ENCODE peak calls at places on chromosome 1, in seven cellular contexts. One of them, this sample, is unnamed.

GRCh38 chr1:151710187-151710586 is 6.4 kb downstream of the CELF3 start:
- DNase-seq in heart left ventricle: no peak
- DNase-seq in dorsolateral prefrontal cortex: peak; percentile 95
- DNase-seq in lung: no peak
- DNase-seq in uterus: no peak
- DNase-seq in CD8-positive, alpha-beta T cell: no peak
- DNase-seq in Peyer's patch: no peak
- DNase-seq in this sample: peak; percentile 91

GRCh38 chr1:240747907-240748306 is 136.0 kb upstream of the GREM2 start:
- DNase-seq in heart left ventricle: no peak
- DNase-seq in dorsolateral prefrontal cortex: no peak
- DNase-seq in lung: no peak
- DNase-seq in uterus: no peak
- DNase-seq in CD8-positive, alpha-beta T cell: no peak
- DNase-seq in Peyer's patch: no peak
- DNase-seq in this sample: no peak

GRCh38 chr1:152870831-152871730 is 7.0 kb upstream of the SMCP start:
- DNase-seq in heart left ventricle: no peak
- DNase-seq in dorsolateral prefrontal cortex: peak; percentile 21
- DNase-seq in lung: no peak
- DNase-seq in uterus: no peak
- DNase-seq in CD8-positive, alpha-beta T cell: no peak
- DNase-seq in Peyer's patch: no peak
- DNase-seq in this sample: peak; percentile 19

GRCh38 chr1:36383240-36383639 is 2.5 kb downstream of the STK40 start:
- DNase-seq in heart left ventricle: no peak
- DNase-seq in dorsolateral prefrontal cortex: no peak
- DNase-seq in lung: no peak
- DNase-seq in uterus: no peak
- DNase-seq in CD8-positive, alpha-beta T cell: no peak
- DNase-seq in Peyer's patch: no peak
- DNase-seq in this sample: no peak

GRCh38 chr1:21520899-21521716 is 11.9 kb downstream of the ALPL start:
- DNase-seq in heart left ventricle: no peak
- DNase-seq in dorsolateral prefrontal cortex: no peak
- DNase-seq in lung: no peak
- DNase-seq in uterus: no peak
- DNase-seq in CD8-positive, alpha-beta T cell: no peak
- DNase-seq in Peyer's patch: no peak
- DNase-seq in this sample: no peak

GRCh38 chr1:56472860-56473259 is 106.5 kb downstream of the PLPP3 start:
- DNase-seq in heart left ventricle: no peak
- DNase-seq in dorsolateral prefrontal cortex: no peak
- DNase-seq in lung: no peak
- DNase-seq in uterus: no peak
- DNase-seq in CD8-positive, alpha-beta T cell: no peak
- DNase-seq in Peyer's patch: no peak
- DNase-seq in this sample: no peak

GRCh38 chr1:219505886-219506285 is 107.0 kb downstream of the ZC3H11B start:
- DNase-seq in heart left ventricle: no peak
- DNase-seq in dorsolateral prefrontal cortex: no peak
- DNase-seq in lung: no peak
- DNase-seq in uterus: no peak
- DNase-seq in CD8-positive, alpha-beta T cell: no peak
- DNase-seq in Peyer's patch: no peak
- DNase-seq in this sample: no peak

GRCh38 chr1:202915146-202915545 is 11.9 kb downstream of the KLHL12 start:
- DNase-seq in heart left ventricle: no peak
- DNase-seq in dorsolateral prefrontal cortex: no peak
- DNase-seq in lung: no peak
- DNase-seq in uterus: no peak
- DNase-seq in CD8-positive, alpha-beta T cell: no peak
- DNase-seq in Peyer's patch: no peak
- DNase-seq in this sample: no peak

GRCh38 chr1:33762099-33762830 is 101.6 kb upstream of the HMGB4 start:
- DNase-seq in heart left ventricle: peak; percentile 19
- DNase-seq in dorsolateral prefrontal cortex: no peak
- DNase-seq in lung: no peak
- DNase-seq in uterus: no peak
- DNase-seq in CD8-positive, alpha-beta T cell: no peak
- DNase-seq in Peyer's patch: no peak
- DNase-seq in this sample: no peak

GRCh38 chr1:75136158-75136815 is 2.1 kb downstream of the LHX8 start:
- DNase-seq in heart left ventricle: no peak
- DNase-seq in dorsolateral prefrontal cortex: no peak
- DNase-seq in lung: no peak
- DNase-seq in uterus: no peak
- DNase-seq in CD8-positive, alpha-beta T cell: no peak
- DNase-seq in Peyer's patch: no peak
- DNase-seq in this sample: no peak

GRCh38 chr1:12051361-12051760 is 11.7 kb upstream of the TNFRSF8 start:
- DNase-seq in heart left ventricle: no peak
- DNase-seq in dorsolateral prefrontal cortex: no peak
- DNase-seq in lung: no peak
- DNase-seq in uterus: no peak
- DNase-seq in CD8-positive, alpha-beta T cell: no peak
- DNase-seq in Peyer's patch: no peak
- DNase-seq in this sample: no peak

GRCh38 chr1:44547837-44548236 is 126.4 kb downstream of the TMEM53 start:
- DNase-seq in heart left ventricle: no peak
- DNase-seq in dorsolateral prefrontal cortex: no peak
- DNase-seq in lung: no peak
- DNase-seq in uterus: no peak
- DNase-seq in CD8-positive, alpha-beta T cell: no peak
- DNase-seq in Peyer's patch: no peak
- DNase-seq in this sample: no peak
- H3K27me3 ChIP-seq in heart left ventricle: peaks cover 16% of the 10 kb centered on the region
- H3K27me3 ChIP-seq in dorsolateral prefrontal cortex: no peaks in the 10 kb centered on the region
- H3K27me3 ChIP-seq in lung: no peaks in the 10 kb centered on the region
- H3K27me3 ChIP-seq in uterus: no peaks in the 10 kb centered on the region
- H3K27me3 ChIP-seq in CD8-positive, alpha-beta T cell: no peaks in the 10 kb centered on the region
- H3K27me3 ChIP-seq in Peyer's patch: no peaks in the 10 kb centered on the region
- H3K27me3 ChIP-seq in this sample: no peaks in the 10 kb centered on the region

GRCh38 chr1:214957330-214958137 is 125.0 kb upstream of the KCNK2 start:
- DNase-seq in heart left ventricle: no peak
- DNase-seq in dorsolateral prefrontal cortex: no peak
- DNase-seq in lung: no peak
- DNase-seq in uterus: no peak
- DNase-seq in CD8-positive, alpha-beta T cell: no peak
- DNase-seq in Peyer's patch: no peak
- DNase-seq in this sample: no peak

GRCh38 chr1:214958491-214958890 is 124.0 kb upstream of the KCNK2 start:
- DNase-seq in heart left ventricle: no peak
- DNase-seq in dorsolateral prefrontal cortex: no peak
- DNase-seq in lung: no peak
- DNase-seq in uterus: no peak
- DNase-seq in CD8-positive, alpha-beta T cell: no peak
- DNase-seq in Peyer's patch: no peak
- DNase-seq in this sample: no peak

DNA sequence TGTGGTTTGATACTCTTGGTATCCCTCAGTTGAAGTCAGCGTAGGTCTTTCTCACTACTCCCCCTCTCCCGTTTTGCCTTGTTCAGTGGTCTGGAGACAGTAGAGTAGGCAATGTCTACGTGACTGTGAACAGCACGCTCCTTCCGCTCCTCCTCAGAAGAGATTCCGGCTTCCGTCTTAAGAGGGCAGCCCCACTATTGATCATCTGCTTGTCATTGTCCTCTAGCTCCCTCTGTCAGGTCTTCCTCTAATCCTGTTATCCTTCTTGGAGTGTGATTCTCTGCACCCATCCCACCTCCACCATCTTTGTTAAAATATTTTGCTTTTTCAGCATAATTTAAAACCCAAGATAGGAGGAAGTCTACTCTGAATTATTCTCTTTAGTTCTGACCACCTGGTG is 129.9 kb upstream of the KCNK2 start:
- DNase-seq in heart left ventricle: no peak
- DNase-seq in dorsolateral prefrontal cortex: no peak
- DNase-seq in lung: no peak
- DNase-seq in uterus: no peak
- DNase-seq in CD8-positive, alpha-beta T cell: no peak
- DNase-seq in Peyer's patch: no peak
- DNase-seq in this sample: no peak
- TF ChIP-seq CTCF in heart left ventricle: no peak
- TF ChIP-seq CTCF in dorsolateral prefrontal cortex: no peak
- TF ChIP-seq CTCF in lung: no peak
- TF ChIP-seq CTCF in uterus: no peak
- TF ChIP-seq CTCF in CD8-positive, alpha-beta T cell: no peak
- TF ChIP-seq CTCF in Peyer's patch: no peak
- TF ChIP-seq CTCF in this sample: peak; percentile 21

GRCh38 chr1:28358701-28359100 is 10.8 kb upstream of the PHACTR4 start:
- DNase-seq in heart left ventricle: no peak
- DNase-seq in dorsolateral prefrontal cortex: no peak
- DNase-seq in lung: no peak
- DNase-seq in uterus: no peak
- DNase-seq in CD8-positive, alpha-beta T cell: no peak
- DNase-seq in Peyer's patch: no peak
- DNase-seq in this sample: no peak
- H3K27me3 ChIP-seq in heart left ventricle: no peaks in the 10 kb centered on the region
- H3K27me3 ChIP-seq in dorsolateral prefrontal cortex: no peaks in the 10 kb centered on the region
- H3K27me3 ChIP-seq in lung: no peaks in the 10 kb centered on the region
- H3K27me3 ChIP-seq in uterus: no peaks in the 10 kb centered on the region
- H3K27me3 ChIP-seq in CD8-positive, alpha-beta T cell: no peaks in the 10 kb centered on the region
- H3K27me3 ChIP-seq in Peyer's patch: no peaks in the 10 kb centered on the region
- H3K27me3 ChIP-seq in this sample: no peaks in the 10 kb centered on the region

GRCh38 chr1:200253774-200254495 is 155.9 kb downstream of the ZNF281 start:
- DNase-seq in heart left ventricle: no peak
- DNase-seq in dorsolateral prefrontal cortex: no peak
- DNase-seq in lung: no peak
- DNase-seq in uterus: no peak
- DNase-seq in CD8-positive, alpha-beta T cell: no peak
- DNase-seq in Peyer's patch: no peak
- DNase-seq in this sample: no peak
- TF ChIP-seq CTCF in heart left ventricle: no peak
- TF ChIP-seq CTCF in dorsolateral prefrontal cortex: no peak
- TF ChIP-seq CTCF in lung: no peak
- TF ChIP-seq CTCF in uterus: no peak
- TF ChIP-seq CTCF in CD8-positive, alpha-beta T cell: no peak
- TF ChIP-seq CTCF in Peyer's patch: no peak
- TF ChIP-seq CTCF in this sample: no peak

GRCh38 chr1:156596426-156596825 is 4.8 kb downstream of the NAXE start:
- DNase-seq in heart left ventricle: no peak
- DNase-seq in dorsolateral prefrontal cortex: no peak
- DNase-seq in lung: no peak
- DNase-seq in uterus: no peak
- DNase-seq in CD8-positive, alpha-beta T cell: no peak
- DNase-seq in Peyer's patch: no peak
- DNase-seq in this sample: no peak

GRCh38 chr1:156592158-156592909 is 758 bp downstream of the NAXE start:
- DNase-seq in heart left ventricle: no peak
- DNase-seq in dorsolateral prefrontal cortex: no peak
- DNase-seq in lung: no peak
- DNase-seq in uterus: no peak
- DNase-seq in CD8-positive, alpha-beta T cell: no peak
- DNase-seq in Peyer's patch: no peak
- DNase-seq in this sample: no peak

GRCh38 chr1:156592910-156593732 is 1.5 kb downstream of the NAXE start:
- DNase-seq in heart left ventricle: no peak
- DNase-seq in dorsolateral prefrontal cortex: no peak
- DNase-seq in lung: no peak
- DNase-seq in uterus: no peak
- DNase-seq in CD8-positive, alpha-beta T cell: no peak
- DNase-seq in Peyer's patch: no peak
- DNase-seq in this sample: no peak

GRCh38 chr1:156594124-156594678 is 2.6 kb downstream of the NAXE start:
- DNase-seq in heart left ventricle: no peak
- DNase-seq in dorsolateral prefrontal cortex: no peak
- DNase-seq in lung: no peak
- DNase-seq in uterus: no peak
- DNase-seq in CD8-positive, alpha-beta T cell: no peak
- DNase-seq in Peyer's patch: no peak
- DNase-seq in this sample: no peak

DNA sequence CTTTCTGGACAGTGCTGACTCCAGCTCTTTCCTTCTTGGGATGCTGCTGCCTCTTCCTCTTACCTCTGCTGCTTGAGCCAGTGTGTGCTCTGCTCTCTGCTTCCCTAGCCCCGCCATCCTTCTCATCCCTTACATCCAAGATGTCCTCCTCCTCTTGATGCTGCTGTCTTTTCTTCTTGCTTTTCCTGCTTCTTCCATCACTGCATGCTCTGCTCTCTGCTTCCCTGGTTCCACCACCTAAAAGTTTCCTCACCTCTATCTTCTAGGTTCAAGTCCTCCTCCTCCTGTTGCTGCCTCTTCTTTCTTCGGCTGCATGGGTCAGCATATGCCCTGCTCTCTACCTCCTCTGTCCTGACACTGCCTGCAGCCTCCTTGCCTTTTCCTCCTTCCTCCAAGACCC is 3.4 kb downstream of the NAXE start:
- DNase-seq in heart left ventricle: no peak
- DNase-seq in dorsolateral prefrontal cortex: no peak
- DNase-seq in lung: no peak
- DNase-seq in uterus: no peak
- DNase-seq in CD8-positive, alpha-beta T cell: no peak
- DNase-seq in Peyer's patch: no peak
- DNase-seq in this sample: no peak
- H3K27me3 ChIP-seq in heart left ventricle: no peaks in the 10 kb centered on the region
- H3K27me3 ChIP-seq in dorsolateral prefrontal cortex: no peaks in the 10 kb centered on the region
- H3K27me3 ChIP-seq in lung: no peaks in the 10 kb centered on the region
- H3K27me3 ChIP-seq in uterus: no peaks in the 10 kb centered on the region
- H3K27me3 ChIP-seq in CD8-positive, alpha-beta T cell: no peaks in the 10 kb centered on the region
- H3K27me3 ChIP-seq in Peyer's patch: no peaks in the 10 kb centered on the region
- H3K27me3 ChIP-seq in this sample: no peaks in the 10 kb centered on the region

DNA sequence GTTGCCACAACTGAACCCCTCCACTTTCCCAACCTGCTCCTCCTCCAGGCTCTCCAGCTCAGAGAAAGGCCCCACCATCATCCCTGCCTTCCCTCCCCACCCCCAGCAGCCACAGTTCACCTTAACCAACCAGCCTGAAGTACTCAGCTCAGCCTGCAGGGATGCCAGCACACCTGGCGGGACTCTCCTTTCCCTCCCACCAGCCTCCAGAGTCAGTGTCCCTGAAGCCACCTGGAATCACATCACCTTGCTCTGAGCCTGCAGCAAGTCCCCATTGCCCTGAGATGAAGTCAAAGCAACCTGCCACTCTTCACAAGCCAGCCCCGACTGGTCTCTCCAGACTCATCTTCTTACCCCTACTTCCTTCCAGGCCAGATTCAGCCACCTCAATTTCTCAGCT is 26.2 kb upstream of the ZC3H12A start:
- DNase-seq in heart left ventricle: no peak
- DNase-seq in dorsolateral prefrontal cortex: no peak
- DNase-seq in lung: no peak
- DNase-seq in uterus: no peak
- DNase-seq in CD8-positive, alpha-beta T cell: no peak
- DNase-seq in Peyer's patch: no peak
- DNase-seq in this sample: no peak
- TF ChIP-seq CTCF in heart left ventricle: no peak
- TF ChIP-seq CTCF in dorsolateral prefrontal cortex: no peak
- TF ChIP-seq CTCF in lung: no peak
- TF ChIP-seq CTCF in uterus: no peak
- TF ChIP-seq CTCF in CD8-positive, alpha-beta T cell: no peak
- TF ChIP-seq CTCF in Peyer's patch: no peak
- TF ChIP-seq CTCF in this sample: no peak

This sample was measured in BE2C.